ENCODE peak calls at places on chromosomes 13 and 19, in four cellular contexts. One of them, this sample, is unnamed.

GRCh38 chr13:35961002-35961401 is 170.2 kb downstream of the DCLK1 start:
- DNase-seq in HepG2: no peak
- DNase-seq in GM12878: no peak
- DNase-seq in K562: no peak
- DNase-seq in this sample: no peak

GRCh38 chr13:95168191-95168590 is 133.1 kb downstream of the ABCC4 start:
- DNase-seq in HepG2: no peak
- DNase-seq in K562: no peak
- DNase-seq in GM12878: no peak
- DNase-seq in this sample: no peak

GRCh38 chr19:33293255-33294057 is 8.9 kb downstream of the CEBPA start:
- DNase-seq in GM12878: no peak
- DNase-seq in HepG2: peak
- DNase-seq in K562: peak
- DNase-seq in this sample: no peak

GRCh38 chr19:16051254-16052025 is 24.9 kb upstream of the TPM4 start:
- DNase-seq in K562: peak
- DNase-seq in HepG2: no peak
- DNase-seq in GM12878: no peak
- DNase-seq in this sample: peak

GRCh38 chr13:72113070-72113469 is 246.1 kb upstream of the DACH1 start:
- DNase-seq in K562: no peak
- DNase-seq in GM12878: no peak
- DNase-seq in HepG2: no peak
- DNase-seq in this sample: no peak

GRCh38 chr13:107450426-107450825 is 764.9 kb downstream of the LIG4 start:
- DNase-seq in HepG2: no peak
- DNase-seq in GM12878: no peak
- DNase-seq in K562: no peak
- DNase-seq in this sample: no peak

GRCh38 chr13:36130542-36131214 is 504 bp downstream of the DCLK1 start:
- DNase-seq in K562: no peak
- DNase-seq in GM12878: no peak
- DNase-seq in HepG2: no peak
- DNase-seq in this sample: no peak

GRCh38 chr19:38401148-38401547 is 1.7 kb upstream of the FAM98C start:
- DNase-seq in GM12878: no peak
- DNase-seq in HepG2: peak
- DNase-seq in K562: no peak
- DNase-seq in this sample: no peak

GRCh38 chr13:73000027-73000674 is 58.7 kb upstream of the KLF5 start:
- DNase-seq in GM12878: peak
- DNase-seq in K562: peak
- DNase-seq in HepG2: no peak
- DNase-seq in this sample: peak

GRCh38 chr13:21014666-21015170 is 46.7 kb downstream of the LATS2 start:
- DNase-seq in GM12878: no peak
- DNase-seq in HepG2: peak
- DNase-seq in K562: no peak
- DNase-seq in this sample: no peak

GRCh38 chr13:44191504-44192171 is 182.0 kb upstream of the SERP2 start:
- DNase-seq in K562: peak
- DNase-seq in GM12878: no peak
- DNase-seq in HepG2: peak
- DNase-seq in this sample: peak

GRCh38 chr13:46660408-46660807 is 107.4 kb downstream of the LRCH1 start:
- DNase-seq in HepG2: no peak
- DNase-seq in K562: no peak
- DNase-seq in GM12878: no peak
- DNase-seq in this sample: no peak

GRCh38 chr13:52784591-52785340 is 45.1 kb upstream of the CNMD start:
- DNase-seq in HepG2: no peak
- DNase-seq in K562: no peak
- DNase-seq in GM12878: no peak
- DNase-seq in this sample: no peak

GRCh38 chr13:74444161-74444571 is 310.0 kb upstream of the KLF12 start:
- DNase-seq in HepG2: no peak
- DNase-seq in GM12878: no peak
- DNase-seq in K562: no peak
- DNase-seq in this sample: no peak

GRCh38 chr19:4369109-4369887 is 25.9 kb downstream of the MPND start:
- DNase-seq in K562: peak
- DNase-seq in HepG2: no peak
- DNase-seq in GM12878: peak
- DNase-seq in this sample: no peak

GRCh38 chr19:4371209-4371897 is 28.0 kb downstream of the MPND start:
- DNase-seq in HepG2: no peak
- DNase-seq in GM12878: no peak
- DNase-seq in K562: no peak
- DNase-seq in this sample: no peak

GRCh38 chr19:4370418-4371041 is 27.2 kb downstream of the MPND start:
- DNase-seq in HepG2: no peak
- DNase-seq in GM12878: no peak
- DNase-seq in K562: no peak
- DNase-seq in this sample: no peak

GRCh38 chr19:4368128-4368820 is 24.9 kb downstream of the MPND start:
- DNase-seq in K562: no peak
- DNase-seq in GM12878: no peak
- DNase-seq in HepG2: no peak
- DNase-seq in this sample: no peak

DNA sequence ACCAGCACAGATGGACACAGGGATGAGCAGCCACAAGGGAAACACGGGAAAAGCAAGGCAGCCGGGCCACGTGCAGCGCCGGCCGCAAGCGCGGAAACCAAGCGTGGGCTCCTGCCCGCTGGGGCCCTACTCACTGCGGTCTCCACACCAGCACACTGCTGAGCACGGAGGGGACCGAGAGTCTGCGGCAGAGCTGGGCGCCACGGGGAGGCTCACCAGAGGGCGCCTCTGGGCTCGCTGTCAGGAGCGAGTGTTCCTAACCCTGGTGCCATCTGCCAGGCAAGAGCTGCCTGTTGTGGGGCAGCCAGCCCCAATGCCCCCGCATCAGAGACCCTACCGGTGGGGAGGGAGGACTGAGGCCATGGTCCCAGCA is 26.5 kb downstream of the MPND start:
- DNase-seq in GM12878: no peak
- DNase-seq in HepG2: no peak
- DNase-seq in K562: peak
- DNase-seq in this sample: no peak
- TF ChIP-seq SRF in GM12878: no peak
- TF ChIP-seq SRF in HepG2: no peak
- TF ChIP-seq SRF in K562: no peak
- TF ChIP-seq SRF in this sample: no peak

GRCh38 chr13:23344923-23345322 is 88.6 kb downstream of the SACS start:
- DNase-seq in K562: no peak
- DNase-seq in GM12878: no peak
- DNase-seq in HepG2: no peak
- DNase-seq in this sample: no peak

GRCh38 chr13:23349127-23349897 is 84.2 kb downstream of the SACS start:
- DNase-seq in K562: no peak
- DNase-seq in GM12878: no peak
- DNase-seq in HepG2: no peak
- DNase-seq in this sample: no peak

GRCh38 chr13:23348270-23349126 is 85.0 kb downstream of the SACS start:
- DNase-seq in HepG2: no peak
- DNase-seq in GM12878: no peak
- DNase-seq in K562: no peak
- DNase-seq in this sample: no peak

GRCh38 chr13:23350009-23350408 is 83.5 kb downstream of the SACS start:
- DNase-seq in K562: no peak
- DNase-seq in HepG2: no peak
- DNase-seq in GM12878: no peak
- DNase-seq in this sample: no peak

GRCh38 chr13:23347601-23348000 is 85.9 kb downstream of the SACS start:
- DNase-seq in HepG2: no peak
- DNase-seq in GM12878: no peak
- DNase-seq in K562: no peak
- DNase-seq in this sample: no peak
- TF ChIP-seq ZBTB33 in HepG2: no peak
- TF ChIP-seq ZBTB33 in GM12878: no peak
- TF ChIP-seq ZBTB33 in K562: no peak
- TF ChIP-seq ZBTB33 in this sample: no peak

DNA sequence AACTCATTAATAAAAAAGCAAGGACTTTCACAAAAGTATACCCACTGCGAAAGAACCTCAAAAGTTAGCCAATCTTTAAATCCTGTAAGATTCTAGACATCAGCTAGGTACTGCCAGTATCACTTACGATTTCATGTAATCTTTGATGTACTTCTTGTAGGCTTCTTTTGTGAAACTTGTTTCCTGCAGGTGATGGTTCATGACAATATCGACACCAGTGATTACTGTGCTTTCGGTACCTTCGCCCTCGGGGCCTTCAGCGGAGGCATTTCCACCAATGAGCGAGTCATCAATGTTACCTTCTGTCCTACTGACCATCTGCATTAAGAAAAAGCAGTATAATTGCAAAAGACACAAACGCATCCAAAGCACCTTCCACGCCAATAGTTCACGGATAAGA is 1.1 kb downstream of the TPT1 start:
- DNase-seq in GM12878: no peak
- DNase-seq in K562: no peak
- DNase-seq in HepG2: no peak
- DNase-seq in this sample: no peak
- TF ChIP-seq SRF in GM12878: no peak
- TF ChIP-seq SRF in K562: no peak
- TF ChIP-seq SRF in HepG2: no peak
- TF ChIP-seq SRF in this sample: no peak

GRCh38 chr13:26050568-26051230 is 1.1 kb downstream of the SHISA2 start:
- DNase-seq in K562: no peak
- DNase-seq in HepG2: no peak
- DNase-seq in GM12878: no peak
- DNase-seq in this sample: no peak
- TF ChIP-seq ZBTB33 in K562: no peak
- TF ChIP-seq ZBTB33 in HepG2: no peak
- TF ChIP-seq ZBTB33 in GM12878: no peak
- TF ChIP-seq ZBTB33 in this sample: no peak

GRCh38 chr19:19554074-19555023 is 16.3 kb downstream of the CILP2 start:
- DNase-seq in GM12878: no peak
- DNase-seq in K562: peak
- DNase-seq in HepG2: no peak
- DNase-seq in this sample: no peak
- TF ChIP-seq SRF in GM12878: no peak
- TF ChIP-seq SRF in K562: no peak
- TF ChIP-seq SRF in HepG2: no peak
- TF ChIP-seq SRF in this sample: no peak

DNA sequence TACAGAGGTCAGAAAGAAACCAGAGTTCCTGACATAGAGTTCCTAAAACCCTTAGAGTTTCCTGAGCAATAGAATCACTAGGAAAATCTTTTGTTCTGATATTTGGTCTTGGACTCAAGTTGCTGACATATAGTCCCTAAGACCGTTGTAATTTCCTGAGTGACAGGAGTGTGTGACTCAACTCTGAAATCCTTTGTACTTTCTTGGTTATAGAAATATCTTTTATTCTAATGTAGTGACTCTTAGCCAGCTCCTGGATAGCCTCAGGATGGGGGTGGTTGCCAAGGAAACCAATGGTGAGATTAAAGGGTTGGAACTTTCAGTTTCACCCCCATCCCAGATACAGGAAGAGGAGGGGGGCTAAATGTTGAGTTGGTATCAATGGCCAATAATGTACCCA is 41.9 kb downstream of the MBD3L2B start:
- DNase-seq in HepG2: no peak
- DNase-seq in K562: no peak
- DNase-seq in GM12878: no peak
- DNase-seq in this sample: no peak
- TF ChIP-seq ZBTB33 in HepG2: no peak
- TF ChIP-seq ZBTB33 in K562: no peak
- TF ChIP-seq ZBTB33 in GM12878: no peak
- TF ChIP-seq ZBTB33 in this sample: no peak

GRCh38 chr19:18192673-18193387 is at the start of gene MPV17L2:
- DNase-seq in HepG2: peak
- DNase-seq in GM12878: peak
- DNase-seq in K562: peak
- DNase-seq in this sample: peak

GRCh38 chr19:18194554-18195238 is 1.7 kb downstream of the MPV17L2 start:
- DNase-seq in GM12878: no peak
- DNase-seq in HepG2: no peak
- DNase-seq in K562: peak
- DNase-seq in this sample: no peak

GRCh38 chr19:18194208-18194530 is 1.2 kb downstream of the MPV17L2 start:
- DNase-seq in GM12878: no peak
- DNase-seq in HepG2: no peak
- DNase-seq in K562: no peak
- DNase-seq in this sample: no peak

GRCh38 chr19:18191640-18192062 is 1.4 kb upstream of the MPV17L2 start:
- DNase-seq in K562: no peak
- DNase-seq in GM12878: no peak
- DNase-seq in HepG2: no peak
- DNase-seq in this sample: no peak

GRCh38 chr19:18193388-18194207 is 580 bp downstream of the MPV17L2 start:
- DNase-seq in GM12878: no peak
- DNase-seq in HepG2: no peak
- DNase-seq in K562: peak
- DNase-seq in this sample: no peak
- TF ChIP-seq SRF in GM12878: no peak
- TF ChIP-seq SRF in HepG2: no peak
- TF ChIP-seq SRF in K562: no peak
- TF ChIP-seq SRF in this sample: no peak

GRCh38 chr19:56163097-56163496 is 12.7 kb upstream of the GALP start:
- DNase-seq in HepG2: no peak
- DNase-seq in GM12878: no peak
- DNase-seq in K562: no peak
- DNase-seq in this sample: no peak

GRCh38 chr19:56159616-56160271 is 16.1 kb upstream of the GALP start:
- DNase-seq in GM12878: no peak
- DNase-seq in K562: no peak
- DNase-seq in HepG2: no peak
- DNase-seq in this sample: no peak

GRCh38 chr19:56161534-56161933 is 14.3 kb upstream of the GALP start:
- DNase-seq in HepG2: no peak
- DNase-seq in GM12878: no peak
- DNase-seq in K562: no peak
- DNase-seq in this sample: no peak

GRCh38 chr19:56159009-56159501 is 16.8 kb upstream of the GALP start:
- DNase-seq in GM12878: no peak
- DNase-seq in K562: no peak
- DNase-seq in HepG2: no peak
- DNase-seq in this sample: no peak

DNA sequence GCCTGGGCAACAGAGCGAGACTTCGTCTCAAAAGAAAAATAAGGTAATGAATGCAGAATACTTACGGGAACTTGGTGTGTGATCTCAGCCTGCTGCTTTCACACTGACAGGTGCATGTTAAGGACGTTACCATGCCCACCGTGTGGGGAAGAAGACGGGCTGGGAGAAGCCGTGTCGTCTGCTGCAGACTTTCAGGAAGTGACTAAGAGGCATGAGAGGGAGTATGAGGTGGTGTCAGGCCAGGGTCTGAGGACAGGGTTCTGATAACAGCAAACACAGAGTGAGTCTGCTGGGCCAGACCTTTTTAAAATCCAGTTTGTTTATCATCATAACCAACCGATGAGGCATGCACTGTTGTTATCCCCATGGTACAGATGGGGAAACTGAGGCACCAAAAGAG is 13.6 kb upstream of the GALP start:
- DNase-seq in K562: peak
- DNase-seq in HepG2: no peak
- DNase-seq in GM12878: no peak
- DNase-seq in this sample: no peak
- TF ChIP-seq ZBTB33 in K562: no peak
- TF ChIP-seq ZBTB33 in HepG2: no peak
- TF ChIP-seq ZBTB33 in GM12878: no peak
- TF ChIP-seq ZBTB33 in this sample: no peak

This sample was measured in HCT116.